ENCODE peak calls at places on chromosomes 2 and 18, in eight cellular contexts. X is endothelial cell; C is fibroblast of lung; W is activated CD4-positive, alpha-beta T cell treated with anti-CD3 and anti-CD28 coated beads, Interleukin-2, amount 50 U/mL, for 24 hours; G is NCI-H774; N is WTC11; I is OCI-LY7; R is omental fat pad. E is an unnamed sample.

GRCh38 chr2:150548527-150548926 is 61.1 kb upstream of the RND3 start:
- DNase-seq in X (no peak), C (peak; percentile 46), W (no peak), G (no peak), N (peak; percentile 24), I (peak; percentile 2), R (no peak), E (no peak)

GRCh38 chr18:23529597-23529996 is 26.3 kb downstream of the RMC1 start:
- DNase-seq in X (no peak), C (peak; percentile 69), W (no peak), G (no peak), N (no peak), I (no peak), R (no peak), E (peak; percentile 72)

GRCh38 chr2:20609349-20609994 is 41.4 kb downstream of the HS1BP3 start:
- DNase-seq in X (no peak), C (peak; percentile 70), W (no peak), G (no peak), N (no peak), I (no peak), R (no peak), E (no peak)

GRCh38 chr2:25655316-25655715 is 18.1 kb downstream of the DTNB start:
- DNase-seq in X (no peak), C (no peak), W (no peak), G (no peak), N (no peak), I (no peak), R (no peak), E (no peak)

GRCh38 chr2:118003396-118003824 is 10.5 kb downstream of the CCDC93 start:
- DNase-seq in X (peak; percentile 69), C (peak; percentile 72), W (no peak), G (peak; percentile 2), N (peak; percentile 25), I (peak; percentile 82), R (no peak), E (peak; percentile 78)

GRCh38 chr2:102703748-102704147 is 58.1 kb upstream of the TMEM182 start:
- DNase-seq in X (peak; percentile 16), C (peak; percentile 9), W (no peak), G (no peak), N (no peak), I (peak; percentile 7), R (no peak), E (peak; percentile 28)

GRCh38 chr2:11502740-11503292 is 31.0 kb upstream of the GREB1 start:
- DNase-seq in X (no peak), C (no peak), W (no peak), G (no peak), N (no peak), I (no peak), R (no peak), E (no peak)

GRCh38 chr2:196101325-196101981 is 32.8 kb upstream of the DNAH7 start:
- DNase-seq in X (no peak), C (peak; percentile 77), W (no peak), G (no peak), N (no peak), I (peak; percentile 43), R (no peak), E (peak; percentile 21)

GRCh38 chr18:37482433-37482832 is 83.2 kb downstream of the CELF4 start:
- DNase-seq in X (no peak), C (no peak), W (no peak), G (no peak), N (no peak), I (no peak), R (no peak), E (no peak)

GRCh38 chr18:35616664-35617423 is 35.3 kb downstream of the GALNT1 start:
- DNase-seq in X (peak; percentile 24), C (peak; percentile 97), W (no peak), G (no peak), N (no peak), I (peak; percentile 70), R (no peak), E (peak; percentile 29)

GRCh38 chr2:172427990-172428840 is 829 bp downstream of the ITGA6 start:
- DNase-seq in X (peak; percentile 38), C (peak; percentile 18), W (peak; percentile 38), G (peak; percentile 19), N (peak; percentile 62), I (no peak), R (no peak), E (peak; percentile 30)

GRCh38 chr2:161136194-161136593 is 24.0 kb upstream of the TANK start:
- DNase-seq in X (no peak), C (no peak), W (no peak), G (no peak), N (no peak), I (peak; percentile 21), R (no peak), E (no peak)

GRCh38 chr2:34266908-34267697 is 668.0 kb upstream of the FAM98A start:
- DNase-seq in X (no peak), C (no peak), W (no peak), G (no peak), N (no peak), I (no peak), R (no peak), E (no peak)

GRCh38 chr2:212032536-212033219 is 505.9 kb downstream of the ERBB4 start:
- DNase-seq in X (no peak), C (peak; percentile 76), W (no peak), G (no peak), N (no peak), I (no peak), R (no peak), E (no peak)

E was measured in K562.